ENCODE peak calls at places on chromosomes 16 and 17, in nine cellular contexts. One of them, this sample, is unnamed.
A peak's percentile ranks its signal among the peaks of the same experiment; 100 is the strongest.

GRCh38 chr17:53101706-53102105 is 721.0 kb upstream of the KIF2B start:
- DNase-seq in stimulated activated CD8-positive, alpha-beta memory T cell treated with anti-CD3 and anti-CD28 coated beads, Interleukin-4, amount 100 ng/mL, for 1 hour: no peak
- DNase-seq in choroid plexus epithelial cell: no peak
- DNase-seq in KBM-7: no peak
- DNase-seq in amniotic stem cell: no peak
- DNase-seq in CD4-positive, alpha-beta T cell: no peak
- DNase-seq in uterus: no peak
- DNase-seq in Panc1: no peak
- DNase-seq in NCI-H2107: no peak
- DNase-seq in this sample: no peak

GRCh38 chr17:78168906-78169793 is 769 bp downstream of the SYNGR2 start:
- DNase-seq in stimulated activated CD8-positive, alpha-beta memory T cell treated with anti-CD3 and anti-CD28 coated beads, Interleukin-4, amount 100 ng/mL, for 1 hour: peak; percentile 21
- DNase-seq in choroid plexus epithelial cell: no peak
- DNase-seq in KBM-7: no peak
- DNase-seq in amniotic stem cell: peak; percentile 24
- DNase-seq in CD4-positive, alpha-beta T cell: peak; percentile 50
- DNase-seq in uterus: peak; percentile 46
- DNase-seq in Panc1: no peak
- DNase-seq in NCI-H2107: no peak
- DNase-seq in this sample: no peak

GRCh38 chr17:17993366-17993765 is 20.7 kb downstream of the DRC3 start:
- DNase-seq in stimulated activated CD8-positive, alpha-beta memory T cell treated with anti-CD3 and anti-CD28 coated beads, Interleukin-4, amount 100 ng/mL, for 1 hour: no peak
- DNase-seq in choroid plexus epithelial cell: no peak
- DNase-seq in KBM-7: no peak
- DNase-seq in amniotic stem cell: no peak
- DNase-seq in CD4-positive, alpha-beta T cell: no peak
- DNase-seq in uterus: no peak
- DNase-seq in Panc1: no peak
- DNase-seq in NCI-H2107: no peak
- DNase-seq in this sample: no peak

GRCh38 chr17:41334899-41335298 is 15.7 kb downstream of the KRT33A start:
- DNase-seq in stimulated activated CD8-positive, alpha-beta memory T cell treated with anti-CD3 and anti-CD28 coated beads, Interleukin-4, amount 100 ng/mL, for 1 hour: no peak
- DNase-seq in choroid plexus epithelial cell: no peak
- DNase-seq in KBM-7: no peak
- DNase-seq in amniotic stem cell: no peak
- DNase-seq in CD4-positive, alpha-beta T cell: no peak
- DNase-seq in uterus: no peak
- DNase-seq in Panc1: no peak
- DNase-seq in NCI-H2107: no peak
- DNase-seq in this sample: no peak

GRCh38 chr17:28381141-28381825 is 9.8 kb downstream of the SARM1 start:
- DNase-seq in stimulated activated CD8-positive, alpha-beta memory T cell treated with anti-CD3 and anti-CD28 coated beads, Interleukin-4, amount 100 ng/mL, for 1 hour: no peak
- DNase-seq in choroid plexus epithelial cell: peak; percentile 14
- DNase-seq in KBM-7: no peak
- DNase-seq in amniotic stem cell: no peak
- DNase-seq in CD4-positive, alpha-beta T cell: no peak
- DNase-seq in uterus: no peak
- DNase-seq in Panc1: no peak
- DNase-seq in NCI-H2107: no peak
- DNase-seq in this sample: no peak

GRCh38 chr16:27402964-27403600 is 1.1 kb downstream of the IL21R start:
- DNase-seq in stimulated activated CD8-positive, alpha-beta memory T cell treated with anti-CD3 and anti-CD28 coated beads, Interleukin-4, amount 100 ng/mL, for 1 hour: no peak
- DNase-seq in choroid plexus epithelial cell: no peak
- DNase-seq in KBM-7: no peak
- DNase-seq in amniotic stem cell: no peak
- DNase-seq in CD4-positive, alpha-beta T cell: no peak
- DNase-seq in uterus: no peak
- DNase-seq in Panc1: no peak
- DNase-seq in NCI-H2107: no peak
- DNase-seq in this sample: no peak

GRCh38 chr16:89922477-89922883 is 662 bp upstream of the TUBB3 start:
- DNase-seq in stimulated activated CD8-positive, alpha-beta memory T cell treated with anti-CD3 and anti-CD28 coated beads, Interleukin-4, amount 100 ng/mL, for 1 hour: no peak
- DNase-seq in choroid plexus epithelial cell: peak; percentile 94
- DNase-seq in KBM-7: peak; percentile 43
- DNase-seq in amniotic stem cell: peak; percentile 84
- DNase-seq in CD4-positive, alpha-beta T cell: no peak
- DNase-seq in uterus: peak; percentile 69
- DNase-seq in Panc1: no peak
- DNase-seq in NCI-H2107: no peak
- DNase-seq in this sample: peak; percentile 86

GRCh38 chr17:68301438-68301959 is 10.2 kb downstream of the ARSG start:
- DNase-seq in stimulated activated CD8-positive, alpha-beta memory T cell treated with anti-CD3 and anti-CD28 coated beads, Interleukin-4, amount 100 ng/mL, for 1 hour: no peak
- DNase-seq in choroid plexus epithelial cell: peak; percentile 9
- DNase-seq in KBM-7: no peak
- DNase-seq in amniotic stem cell: no peak
- DNase-seq in CD4-positive, alpha-beta T cell: no peak
- DNase-seq in uterus: no peak
- DNase-seq in Panc1: no peak
- DNase-seq in NCI-H2107: peak; percentile 46
- DNase-seq in this sample: no peak

GRCh38 chr16:66081967-66082366 is 284.5 kb upstream of the CDH5 start:
- DNase-seq in stimulated activated CD8-positive, alpha-beta memory T cell treated with anti-CD3 and anti-CD28 coated beads, Interleukin-4, amount 100 ng/mL, for 1 hour: no peak
- DNase-seq in choroid plexus epithelial cell: peak; percentile 40
- DNase-seq in KBM-7: no peak
- DNase-seq in amniotic stem cell: no peak
- DNase-seq in CD4-positive, alpha-beta T cell: no peak
- DNase-seq in uterus: no peak
- DNase-seq in Panc1: peak; percentile 18
- DNase-seq in NCI-H2107: no peak
- DNase-seq in this sample: no peak

GRCh38 chr17:32305049-32305448 is 36.9 kb downstream of the C17orf75 start:
- DNase-seq in stimulated activated CD8-positive, alpha-beta memory T cell treated with anti-CD3 and anti-CD28 coated beads, Interleukin-4, amount 100 ng/mL, for 1 hour: no peak
- DNase-seq in choroid plexus epithelial cell: no peak
- DNase-seq in KBM-7: no peak
- DNase-seq in amniotic stem cell: no peak
- DNase-seq in CD4-positive, alpha-beta T cell: no peak
- DNase-seq in uterus: no peak
- DNase-seq in Panc1: no peak
- DNase-seq in NCI-H2107: no peak
- DNase-seq in this sample: no peak

GRCh38 chr17:35898283-35899070 is 18.3 kb upstream of the CCL5 start:
- DNase-seq in stimulated activated CD8-positive, alpha-beta memory T cell treated with anti-CD3 and anti-CD28 coated beads, Interleukin-4, amount 100 ng/mL, for 1 hour: no peak
- DNase-seq in choroid plexus epithelial cell: no peak
- DNase-seq in KBM-7: peak; percentile 33
- DNase-seq in amniotic stem cell: no peak
- DNase-seq in CD4-positive, alpha-beta T cell: no peak
- DNase-seq in uterus: no peak
- DNase-seq in Panc1: no peak
- DNase-seq in NCI-H2107: peak; percentile 5
- DNase-seq in this sample: no peak

GRCh38 chr17:42878123-42878880 is 22.3 kb upstream of the G6PC1 start:
- DNase-seq in stimulated activated CD8-positive, alpha-beta memory T cell treated with anti-CD3 and anti-CD28 coated beads, Interleukin-4, amount 100 ng/mL, for 1 hour: no peak
- DNase-seq in choroid plexus epithelial cell: peak; percentile 21
- DNase-seq in KBM-7: no peak
- DNase-seq in amniotic stem cell: no peak
- DNase-seq in CD4-positive, alpha-beta T cell: no peak
- DNase-seq in uterus: no peak
- DNase-seq in Panc1: no peak
- DNase-seq in NCI-H2107: no peak
- DNase-seq in this sample: no peak

GRCh38 chr16:23950291-23950894 is 114.6 kb downstream of the PRKCB start:
- DNase-seq in stimulated activated CD8-positive, alpha-beta memory T cell treated with anti-CD3 and anti-CD28 coated beads, Interleukin-4, amount 100 ng/mL, for 1 hour: no peak
- DNase-seq in choroid plexus epithelial cell: no peak
- DNase-seq in KBM-7: no peak
- DNase-seq in amniotic stem cell: no peak
- DNase-seq in CD4-positive, alpha-beta T cell: no peak
- DNase-seq in uterus: no peak
- DNase-seq in Panc1: no peak
- DNase-seq in NCI-H2107: no peak
- DNase-seq in this sample: no peak

GRCh38 chr17:50556803-50557202 is 3.7 kb upstream of the CACNA1G start:
- DNase-seq in stimulated activated CD8-positive, alpha-beta memory T cell treated with anti-CD3 and anti-CD28 coated beads, Interleukin-4, amount 100 ng/mL, for 1 hour: no peak
- DNase-seq in choroid plexus epithelial cell: no peak
- DNase-seq in KBM-7: no peak
- DNase-seq in amniotic stem cell: no peak
- DNase-seq in CD4-positive, alpha-beta T cell: no peak
- DNase-seq in uterus: no peak
- DNase-seq in Panc1: no peak
- DNase-seq in NCI-H2107: peak; percentile 16
- DNase-seq in this sample: no peak

GRCh38 chr17:62761884-62762283 is 46.2 kb downstream of the MARCHF10 start:
- DNase-seq in stimulated activated CD8-positive, alpha-beta memory T cell treated with anti-CD3 and anti-CD28 coated beads, Interleukin-4, amount 100 ng/mL, for 1 hour: no peak
- DNase-seq in choroid plexus epithelial cell: no peak
- DNase-seq in KBM-7: no peak
- DNase-seq in amniotic stem cell: no peak
- DNase-seq in CD4-positive, alpha-beta T cell: no peak
- DNase-seq in uterus: no peak
- DNase-seq in Panc1: no peak
- DNase-seq in NCI-H2107: no peak
- DNase-seq in this sample: no peak

GRCh38 chr17:74619077-74619673 is 4.4 kb downstream of the CD300E start:
- DNase-seq in stimulated activated CD8-positive, alpha-beta memory T cell treated with anti-CD3 and anti-CD28 coated beads, Interleukin-4, amount 100 ng/mL, for 1 hour: no peak
- DNase-seq in choroid plexus epithelial cell: no peak
- DNase-seq in KBM-7: no peak
- DNase-seq in amniotic stem cell: no peak
- DNase-seq in CD4-positive, alpha-beta T cell: no peak
- DNase-seq in uterus: no peak
- DNase-seq in Panc1: no peak
- DNase-seq in NCI-H2107: no peak
- DNase-seq in this sample: no peak

GRCh38 chr16:89564476-89565255 is 4.2 kb downstream of the RPL13 start:
- DNase-seq in stimulated activated CD8-positive, alpha-beta memory T cell treated with anti-CD3 and anti-CD28 coated beads, Interleukin-4, amount 100 ng/mL, for 1 hour: no peak
- DNase-seq in choroid plexus epithelial cell: no peak
- DNase-seq in KBM-7: peak; percentile 47
- DNase-seq in amniotic stem cell: no peak
- DNase-seq in CD4-positive, alpha-beta T cell: no peak
- DNase-seq in uterus: no peak
- DNase-seq in Panc1: no peak
- DNase-seq in NCI-H2107: no peak
- DNase-seq in this sample: no peak

GRCh38 chr16:16884451-16884850 is 505.5 kb downstream of the NPIPA7 start:
- DNase-seq in stimulated activated CD8-positive, alpha-beta memory T cell treated with anti-CD3 and anti-CD28 coated beads, Interleukin-4, amount 100 ng/mL, for 1 hour: no peak
- DNase-seq in choroid plexus epithelial cell: no peak
- DNase-seq in KBM-7: no peak
- DNase-seq in amniotic stem cell: no peak
- DNase-seq in CD4-positive, alpha-beta T cell: no peak
- DNase-seq in uterus: no peak
- DNase-seq in Panc1: no peak
- DNase-seq in NCI-H2107: no peak
- DNase-seq in this sample: no peak

GRCh38 chr17:79624658-79625478 is 14.0 kb upstream of the RBFOX3 start:
- DNase-seq in stimulated activated CD8-positive, alpha-beta memory T cell treated with anti-CD3 and anti-CD28 coated beads, Interleukin-4, amount 100 ng/mL, for 1 hour: no peak
- DNase-seq in choroid plexus epithelial cell: no peak
- DNase-seq in KBM-7: no peak
- DNase-seq in amniotic stem cell: no peak
- DNase-seq in CD4-positive, alpha-beta T cell: no peak
- DNase-seq in uterus: peak; percentile 7
- DNase-seq in Panc1: no peak
- DNase-seq in NCI-H2107: no peak
- DNase-seq in this sample: no peak

GRCh38 chr17:44901323-44901965 is 2.2 kb upstream of the EFTUD2 start:
- DNase-seq in stimulated activated CD8-positive, alpha-beta memory T cell treated with anti-CD3 and anti-CD28 coated beads, Interleukin-4, amount 100 ng/mL, for 1 hour: no peak
- DNase-seq in choroid plexus epithelial cell: peak; percentile 50
- DNase-seq in KBM-7: no peak
- DNase-seq in amniotic stem cell: peak; percentile 53
- DNase-seq in CD4-positive, alpha-beta T cell: no peak
- DNase-seq in uterus: no peak
- DNase-seq in Panc1: no peak
- DNase-seq in NCI-H2107: no peak
- DNase-seq in this sample: no peak

GRCh38 chr17:79952265-79952877 is 83.3 kb downstream of the TBC1D16 start:
- DNase-seq in stimulated activated CD8-positive, alpha-beta memory T cell treated with anti-CD3 and anti-CD28 coated beads, Interleukin-4, amount 100 ng/mL, for 1 hour: no peak
- DNase-seq in choroid plexus epithelial cell: no peak
- DNase-seq in KBM-7: no peak
- DNase-seq in amniotic stem cell: no peak
- DNase-seq in CD4-positive, alpha-beta T cell: no peak
- DNase-seq in uterus: peak; percentile 15
- DNase-seq in Panc1: no peak
- DNase-seq in NCI-H2107: no peak
- DNase-seq in this sample: no peak

GRCh38 chr16:4918790-4919210 is 18.1 kb downstream of the PPL start:
- DNase-seq in stimulated activated CD8-positive, alpha-beta memory T cell treated with anti-CD3 and anti-CD28 coated beads, Interleukin-4, amount 100 ng/mL, for 1 hour: no peak
- DNase-seq in choroid plexus epithelial cell: no peak
- DNase-seq in KBM-7: no peak
- DNase-seq in amniotic stem cell: no peak
- DNase-seq in CD4-positive, alpha-beta T cell: no peak
- DNase-seq in uterus: no peak
- DNase-seq in Panc1: no peak
- DNase-seq in NCI-H2107: no peak
- DNase-seq in this sample: no peak

GRCh38 chr17:5282639-5283217 is 644 bp downstream of the RABEP1 start:
- DNase-seq in stimulated activated CD8-positive, alpha-beta memory T cell treated with anti-CD3 and anti-CD28 coated beads, Interleukin-4, amount 100 ng/mL, for 1 hour: peak; percentile 7
- DNase-seq in choroid plexus epithelial cell: peak; percentile 28
- DNase-seq in KBM-7: peak; percentile 31
- DNase-seq in amniotic stem cell: no peak
- DNase-seq in CD4-positive, alpha-beta T cell: peak; percentile 48
- DNase-seq in uterus: peak; percentile 31
- DNase-seq in Panc1: no peak
- DNase-seq in NCI-H2107: no peak
- DNase-seq in this sample: no peak

GRCh38 chr16:48121276-48121675 is 34.5 kb downstream of the ABCC12 start:
- DNase-seq in stimulated activated CD8-positive, alpha-beta memory T cell treated with anti-CD3 and anti-CD28 coated beads, Interleukin-4, amount 100 ng/mL, for 1 hour: no peak
- DNase-seq in choroid plexus epithelial cell: no peak
- DNase-seq in KBM-7: no peak
- DNase-seq in amniotic stem cell: no peak
- DNase-seq in CD4-positive, alpha-beta T cell: no peak
- DNase-seq in uterus: no peak
- DNase-seq in Panc1: no peak
- DNase-seq in NCI-H2107: no peak
- DNase-seq in this sample: no peak

GRCh38 chr17:41731836-41732235 is 2.6 kb downstream of the HAP1 start:
- DNase-seq in stimulated activated CD8-positive, alpha-beta memory T cell treated with anti-CD3 and anti-CD28 coated beads, Interleukin-4, amount 100 ng/mL, for 1 hour: no peak
- DNase-seq in choroid plexus epithelial cell: no peak
- DNase-seq in KBM-7: no peak
- DNase-seq in amniotic stem cell: no peak
- DNase-seq in CD4-positive, alpha-beta T cell: no peak
- DNase-seq in uterus: no peak
- DNase-seq in Panc1: no peak
- DNase-seq in NCI-H2107: no peak
- DNase-seq in this sample: no peak

GRCh38 chr17:38748329-38749221 is at the start of gene PCGF2:
- DNase-seq in stimulated activated CD8-positive, alpha-beta memory T cell treated with anti-CD3 and anti-CD28 coated beads, Interleukin-4, amount 100 ng/mL, for 1 hour: no peak
- DNase-seq in choroid plexus epithelial cell: peak; percentile 83
- DNase-seq in KBM-7: peak; percentile 58
- DNase-seq in amniotic stem cell: peak; percentile 80
- DNase-seq in CD4-positive, alpha-beta T cell: no peak
- DNase-seq in uterus: peak; percentile 94
- DNase-seq in Panc1: no peak
- DNase-seq in NCI-H2107: peak; percentile 77
- DNase-seq in this sample: peak; percentile 58

GRCh38 chr16:90011196-90011819 is 7.9 kb downstream of the DBNDD1 start:
- DNase-seq in stimulated activated CD8-positive, alpha-beta memory T cell treated with anti-CD3 and anti-CD28 coated beads, Interleukin-4, amount 100 ng/mL, for 1 hour: no peak
- DNase-seq in choroid plexus epithelial cell: no peak
- DNase-seq in KBM-7: no peak
- DNase-seq in amniotic stem cell: no peak
- DNase-seq in CD4-positive, alpha-beta T cell: no peak
- DNase-seq in uterus: no peak
- DNase-seq in Panc1: no peak
- DNase-seq in NCI-H2107: no peak
- DNase-seq in this sample: no peak

GRCh38 chr16:83615131-83615530 is 192.6 kb upstream of the HSBP1 start:
- DNase-seq in stimulated activated CD8-positive, alpha-beta memory T cell treated with anti-CD3 and anti-CD28 coated beads, Interleukin-4, amount 100 ng/mL, for 1 hour: no peak
- DNase-seq in choroid plexus epithelial cell: no peak
- DNase-seq in KBM-7: no peak
- DNase-seq in amniotic stem cell: no peak
- DNase-seq in CD4-positive, alpha-beta T cell: no peak
- DNase-seq in uterus: no peak
- DNase-seq in Panc1: no peak
- DNase-seq in NCI-H2107: no peak
- DNase-seq in this sample: no peak

GRCh38 chr16:77674888-77675287 is 47.4 kb upstream of the NUDT7 start:
- DNase-seq in stimulated activated CD8-positive, alpha-beta memory T cell treated with anti-CD3 and anti-CD28 coated beads, Interleukin-4, amount 100 ng/mL, for 1 hour: no peak
- DNase-seq in choroid plexus epithelial cell: peak; percentile 84
- DNase-seq in KBM-7: no peak
- DNase-seq in amniotic stem cell: no peak
- DNase-seq in CD4-positive, alpha-beta T cell: no peak
- DNase-seq in uterus: no peak
- DNase-seq in Panc1: no peak
- DNase-seq in NCI-H2107: no peak
- DNase-seq in this sample: no peak

GRCh38 chr16:3098459-3099394 is at the start of gene ZSCAN10:
- DNase-seq in stimulated activated CD8-positive, alpha-beta memory T cell treated with anti-CD3 and anti-CD28 coated beads, Interleukin-4, amount 100 ng/mL, for 1 hour: no peak
- DNase-seq in choroid plexus epithelial cell: no peak
- DNase-seq in KBM-7: no peak
- DNase-seq in amniotic stem cell: no peak
- DNase-seq in CD4-positive, alpha-beta T cell: no peak
- DNase-seq in uterus: no peak
- DNase-seq in Panc1: no peak
- DNase-seq in NCI-H2107: no peak
- DNase-seq in this sample: no peak